ENCODE peak calls at places on chromosomes 6 and 20, in seven cellular contexts. One of them, this sample, is unnamed.
A peak's percentile ranks its signal among the peaks of the same experiment; 100 is the strongest.

GRCh38 chr6:53728570-53729194 is 63.1 kb upstream of the KLHL31 start:
- DNase-seq in right atrium auricular region: no peak
- DNase-seq in breast epithelium: no peak
- DNase-seq in upper lobe of left lung: peak; percentile 51
- DNase-seq in Panc1: no peak
- DNase-seq in neural progenitor cell: peak; percentile 66
- DNase-seq in heart right ventricle: peak; percentile 38
- DNase-seq in this sample: no peak

GRCh38 chr6:47016236-47016635 is 25.9 kb downstream of the ADGRF1 start:
- DNase-seq in right atrium auricular region: no peak
- DNase-seq in upper lobe of left lung: no peak
- DNase-seq in heart right ventricle: no peak
- DNase-seq in breast epithelium: no peak
- DNase-seq in neural progenitor cell: peak; percentile 27
- DNase-seq in Panc1: no peak
- DNase-seq in this sample: no peak

GRCh38 chr6:299050-299980 is 7.0 kb downstream of the DUSP22 start:
- DNase-seq in Panc1: no peak
- DNase-seq in right atrium auricular region: no peak
- DNase-seq in heart right ventricle: no peak
- DNase-seq in neural progenitor cell: no peak
- DNase-seq in upper lobe of left lung: peak; percentile 22
- DNase-seq in breast epithelium: no peak
- DNase-seq in this sample: no peak

GRCh38 chr20:47304287-47304686 is 52.2 kb downstream of the ZMYND8 start:
- DNase-seq in right atrium auricular region: no peak
- DNase-seq in Panc1: no peak
- DNase-seq in upper lobe of left lung: no peak
- DNase-seq in breast epithelium: no peak
- DNase-seq in heart right ventricle: no peak
- DNase-seq in neural progenitor cell: no peak
- DNase-seq in this sample: no peak

GRCh38 chr20:57429579-57430202 is 38.5 kb downstream of the RBM38 start:
- DNase-seq in upper lobe of left lung: peak; percentile 69
- DNase-seq in breast epithelium: no peak
- DNase-seq in neural progenitor cell: no peak
- DNase-seq in right atrium auricular region: no peak
- DNase-seq in Panc1: no peak
- DNase-seq in heart right ventricle: no peak
- DNase-seq in this sample: no peak

GRCh38 chr6:31121131-31121790 is 1.0 kb upstream of the CDSN start:
- DNase-seq in neural progenitor cell: no peak
- DNase-seq in heart right ventricle: no peak
- DNase-seq in Panc1: no peak
- DNase-seq in right atrium auricular region: no peak
- DNase-seq in upper lobe of left lung: no peak
- DNase-seq in breast epithelium: no peak
- DNase-seq in this sample: no peak

GRCh38 chr20:57055345-57055744 is 211.1 kb downstream of the BMP7 start:
- DNase-seq in Panc1: no peak
- DNase-seq in right atrium auricular region: no peak
- DNase-seq in upper lobe of left lung: no peak
- DNase-seq in heart right ventricle: no peak
- DNase-seq in neural progenitor cell: no peak
- DNase-seq in breast epithelium: no peak
- DNase-seq in this sample: no peak

GRCh38 chr20:22411568-22412450 is 172.6 kb downstream of the FOXA2 start:
- DNase-seq in upper lobe of left lung: peak; percentile 54
- DNase-seq in Panc1: no peak
- DNase-seq in breast epithelium: no peak
- DNase-seq in right atrium auricular region: peak; percentile 64
- DNase-seq in heart right ventricle: peak; percentile 9
- DNase-seq in neural progenitor cell: no peak
- DNase-seq in this sample: peak; percentile 37

GRCh38 chr6:166595949-166596348 is 9.5 kb upstream of the RAMACL start:
- DNase-seq in heart right ventricle: no peak
- DNase-seq in neural progenitor cell: no peak
- DNase-seq in Panc1: no peak
- DNase-seq in upper lobe of left lung: no peak
- DNase-seq in breast epithelium: no peak
- DNase-seq in right atrium auricular region: no peak
- DNase-seq in this sample: no peak

GRCh38 chr6:50539441-50539840 is 173.9 kb upstream of the TFAP2D start:
- DNase-seq in upper lobe of left lung: no peak
- DNase-seq in heart right ventricle: no peak
- DNase-seq in Panc1: no peak
- DNase-seq in breast epithelium: no peak
- DNase-seq in neural progenitor cell: no peak
- DNase-seq in right atrium auricular region: no peak
- DNase-seq in this sample: no peak

GRCh38 chr6:132648356-132648755 is 10.6 kb downstream of the TAAR1 start:
- DNase-seq in right atrium auricular region: no peak
- DNase-seq in neural progenitor cell: no peak
- DNase-seq in Panc1: no peak
- DNase-seq in heart right ventricle: no peak
- DNase-seq in upper lobe of left lung: no peak
- DNase-seq in breast epithelium: no peak
- DNase-seq in this sample: peak; percentile 56

DNA sequence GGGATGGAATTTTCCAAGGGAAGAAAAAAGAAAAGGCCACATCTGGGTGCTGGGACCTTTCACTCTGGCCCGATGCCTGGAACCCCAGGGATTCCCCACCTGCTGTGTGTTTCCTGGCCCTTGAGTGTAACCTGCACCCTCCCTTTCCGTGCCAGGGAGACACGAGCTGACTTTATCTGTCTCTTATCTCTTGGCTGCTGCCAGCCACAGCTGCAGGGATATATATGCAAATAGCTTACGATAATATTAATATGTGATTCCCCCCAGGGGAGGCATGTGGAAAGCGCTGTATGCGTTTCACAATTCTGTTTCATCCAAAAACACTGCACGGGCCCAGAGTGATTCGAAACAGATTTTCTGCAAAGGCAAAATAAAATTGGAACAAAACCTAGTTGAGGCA is 1.5 kb downstream of the RIPOR3 start:
- DNase-seq in right atrium auricular region: no peak
- DNase-seq in upper lobe of left lung: peak; percentile 44
- DNase-seq in breast epithelium: no peak
- DNase-seq in heart right ventricle: no peak
- DNase-seq in neural progenitor cell: no peak
- DNase-seq in Panc1: no peak
- DNase-seq in this sample: no peak
- H3K4me3 ChIP-seq in right atrium auricular region: peak overlapping the region; percentile 38
- H3K4me3 ChIP-seq in upper lobe of left lung: peak overlapping the region; percentile 46
- H3K4me3 ChIP-seq in breast epithelium: peak overlapping the region; percentile 53
- H3K4me3 ChIP-seq in heart right ventricle: peak overlapping the region; percentile 45
- H3K4me3 ChIP-seq in neural progenitor cell: no peak overlapping the region
- H3K4me3 ChIP-seq in Panc1: peak overlapping the region; percentile 71
- H3K4me3 ChIP-seq in this sample: no peak overlapping the region

DNA sequence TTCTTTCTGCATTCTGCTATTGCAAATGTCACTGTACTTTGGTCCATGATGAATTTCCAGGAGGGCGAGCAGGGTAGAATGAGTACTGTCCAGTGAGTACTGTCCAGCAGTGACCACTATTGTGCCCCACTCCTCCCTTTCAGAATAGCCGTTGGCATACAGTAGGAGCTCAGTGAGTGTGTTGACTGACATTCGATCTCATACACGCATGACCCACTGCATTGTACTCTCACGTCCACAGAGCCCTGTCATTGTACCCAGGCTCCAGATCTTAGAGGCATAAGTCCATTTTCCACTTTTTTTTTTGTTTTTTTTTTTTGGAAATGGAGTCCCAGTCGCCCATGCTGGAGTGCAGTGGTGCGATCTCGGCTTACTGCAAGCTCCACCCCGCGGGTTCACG is 8.2 kb downstream of the DYNLRB1 start:
- DNase-seq in Panc1: no peak
- DNase-seq in upper lobe of left lung: no peak
- DNase-seq in right atrium auricular region: peak; percentile 32
- DNase-seq in heart right ventricle: no peak
- DNase-seq in breast epithelium: no peak
- DNase-seq in neural progenitor cell: no peak
- DNase-seq in this sample: no peak
- TF ChIP-seq CTCF in Panc1: no peak
- TF ChIP-seq CTCF in upper lobe of left lung: no peak
- TF ChIP-seq CTCF in right atrium auricular region: no peak
- TF ChIP-seq CTCF in heart right ventricle: no peak
- TF ChIP-seq CTCF in breast epithelium: no peak
- TF ChIP-seq CTCF in neural progenitor cell: no peak
- TF ChIP-seq CTCF in this sample: no peak

GRCh38 chr6:26064619-26065257 is 22.5 kb upstream of the HFE start:
- DNase-seq in neural progenitor cell: peak; percentile 60
- DNase-seq in heart right ventricle: no peak
- DNase-seq in upper lobe of left lung: no peak
- DNase-seq in Panc1: no peak
- DNase-seq in breast epithelium: no peak
- DNase-seq in right atrium auricular region: no peak
- DNase-seq in this sample: no peak

GRCh38 chr6:26068036-26068435 is 19.2 kb upstream of the HFE start:
- DNase-seq in breast epithelium: no peak
- DNase-seq in upper lobe of left lung: no peak
- DNase-seq in neural progenitor cell: no peak
- DNase-seq in right atrium auricular region: no peak
- DNase-seq in heart right ventricle: no peak
- DNase-seq in Panc1: no peak
- DNase-seq in this sample: no peak

GRCh38 chr6:26067367-26067766 is 19.9 kb upstream of the HFE start:
- DNase-seq in right atrium auricular region: no peak
- DNase-seq in Panc1: no peak
- DNase-seq in neural progenitor cell: no peak
- DNase-seq in breast epithelium: no peak
- DNase-seq in upper lobe of left lung: no peak
- DNase-seq in heart right ventricle: no peak
- DNase-seq in this sample: no peak

GRCh38 chr6:26071135-26071534 is 16.1 kb upstream of the HFE start:
- DNase-seq in heart right ventricle: no peak
- DNase-seq in neural progenitor cell: no peak
- DNase-seq in Panc1: no peak
- DNase-seq in breast epithelium: no peak
- DNase-seq in right atrium auricular region: peak; percentile 72
- DNase-seq in upper lobe of left lung: no peak
- DNase-seq in this sample: no peak

GRCh38 chr6:26065952-26066380 is 21.3 kb upstream of the HFE start:
- DNase-seq in upper lobe of left lung: peak; percentile 81
- DNase-seq in breast epithelium: peak; percentile 46
- DNase-seq in neural progenitor cell: peak; percentile 78
- DNase-seq in right atrium auricular region: peak; percentile 81
- DNase-seq in Panc1: no peak
- DNase-seq in heart right ventricle: peak; percentile 62
- DNase-seq in this sample: no peak
- H3K4me3 ChIP-seq in upper lobe of left lung: no peak overlapping the region
- H3K4me3 ChIP-seq in breast epithelium: peak overlapping the region; percentile 3
- H3K4me3 ChIP-seq in neural progenitor cell: no peak overlapping the region
- H3K4me3 ChIP-seq in right atrium auricular region: no peak overlapping the region
- H3K4me3 ChIP-seq in Panc1: peak overlapping the region; percentile 57
- H3K4me3 ChIP-seq in heart right ventricle: no peak overlapping the region
- H3K4me3 ChIP-seq in this sample: no peak overlapping the region

GRCh38 chr20:62849431-62849830 is 12.2 kb downstream of the TCFL5 start:
- DNase-seq in upper lobe of left lung: no peak
- DNase-seq in right atrium auricular region: no peak
- DNase-seq in heart right ventricle: no peak
- DNase-seq in neural progenitor cell: no peak
- DNase-seq in breast epithelium: no peak
- DNase-seq in Panc1: no peak
- DNase-seq in this sample: no peak

GRCh38 chr20:62854121-62854520 is 7.5 kb downstream of the TCFL5 start:
- DNase-seq in breast epithelium: no peak
- DNase-seq in heart right ventricle: no peak
- DNase-seq in upper lobe of left lung: no peak
- DNase-seq in neural progenitor cell: no peak
- DNase-seq in Panc1: no peak
- DNase-seq in right atrium auricular region: no peak
- DNase-seq in this sample: no peak

GRCh38 chr20:62852196-62852595 is 9.4 kb downstream of the TCFL5 start:
- DNase-seq in right atrium auricular region: no peak
- DNase-seq in breast epithelium: no peak
- DNase-seq in Panc1: no peak
- DNase-seq in heart right ventricle: no peak
- DNase-seq in neural progenitor cell: no peak
- DNase-seq in upper lobe of left lung: no peak
- DNase-seq in this sample: no peak

GRCh38 chr20:62852841-62853240 is 8.8 kb downstream of the TCFL5 start:
- DNase-seq in heart right ventricle: no peak
- DNase-seq in upper lobe of left lung: no peak
- DNase-seq in neural progenitor cell: no peak
- DNase-seq in right atrium auricular region: no peak
- DNase-seq in Panc1: no peak
- DNase-seq in breast epithelium: no peak
- DNase-seq in this sample: no peak

DNA sequence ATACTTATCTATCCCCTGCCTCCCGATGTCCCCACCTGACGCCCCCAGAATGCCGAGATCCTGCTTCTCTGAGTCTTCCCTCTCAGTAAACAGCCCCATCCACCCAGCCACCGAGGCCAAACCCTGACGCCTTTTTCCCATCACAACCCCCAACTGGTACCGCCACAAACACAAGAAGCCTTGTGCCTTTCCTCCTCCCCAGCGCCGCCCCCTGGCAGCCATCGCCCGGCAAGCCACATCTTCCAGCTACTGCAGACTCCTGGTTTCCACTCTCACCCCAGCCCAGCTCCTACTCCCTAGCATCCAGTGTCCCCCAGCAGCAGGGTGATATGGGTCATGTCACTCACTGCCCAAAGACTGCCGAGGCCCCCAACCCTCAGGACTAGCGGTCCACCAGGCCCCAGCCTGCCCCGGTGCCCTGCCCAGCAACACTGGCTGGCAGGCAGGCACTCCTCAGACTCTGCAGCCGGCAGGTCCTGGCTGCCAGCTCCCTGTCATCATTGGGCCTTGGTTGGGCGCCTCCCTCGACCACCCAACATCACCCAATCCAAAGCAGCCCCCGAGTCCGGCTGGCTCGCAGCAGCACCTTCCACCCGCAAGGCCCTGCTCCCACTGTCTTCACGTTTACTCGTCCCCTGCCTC is 11.2 kb downstream of the TCFL5 start:
- DNase-seq in upper lobe of left lung: no peak
- DNase-seq in breast epithelium: no peak
- DNase-seq in heart right ventricle: no peak
- DNase-seq in right atrium auricular region: no peak
- DNase-seq in Panc1: no peak
- DNase-seq in neural progenitor cell: no peak
- DNase-seq in this sample: no peak
- TF ChIP-seq CTCF in upper lobe of left lung: no peak
- TF ChIP-seq CTCF in breast epithelium: no peak
- TF ChIP-seq CTCF in heart right ventricle: no peak
- TF ChIP-seq CTCF in right atrium auricular region: no peak
- TF ChIP-seq CTCF in Panc1: no peak
- TF ChIP-seq CTCF in neural progenitor cell: peak; percentile 15
- TF ChIP-seq CTCF in this sample: no peak

DNA sequence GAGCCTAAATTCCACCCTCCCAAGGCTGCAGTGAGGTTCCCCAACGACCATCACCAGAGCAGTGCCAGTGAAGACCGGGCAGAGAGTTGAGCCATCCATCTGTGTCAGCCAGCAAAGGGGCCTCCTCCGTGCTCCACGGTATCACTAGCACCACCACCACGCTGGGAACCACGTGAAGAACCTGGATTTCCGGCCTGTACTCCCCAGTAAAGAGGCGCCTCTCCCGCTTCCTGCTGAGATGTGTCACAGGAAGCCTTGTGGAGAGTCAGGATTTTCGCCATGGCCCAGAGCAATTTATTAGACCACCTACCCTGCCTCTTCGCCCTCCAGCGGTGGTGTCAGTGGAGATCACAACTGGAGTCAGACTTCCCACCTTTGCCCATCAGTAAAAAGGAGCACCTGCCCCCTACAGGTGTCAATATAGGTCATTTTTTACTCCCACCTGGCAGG is 28.8 kb downstream of the CPXM1 start:
- DNase-seq in neural progenitor cell: no peak
- DNase-seq in upper lobe of left lung: no peak
- DNase-seq in right atrium auricular region: no peak
- DNase-seq in breast epithelium: no peak
- DNase-seq in heart right ventricle: no peak
- DNase-seq in Panc1: no peak
- DNase-seq in this sample: no peak
- H3K4me3 ChIP-seq in neural progenitor cell: no peak overlapping the region
- H3K4me3 ChIP-seq in upper lobe of left lung: no peak overlapping the region
- H3K4me3 ChIP-seq in right atrium auricular region: no peak overlapping the region
- H3K4me3 ChIP-seq in breast epithelium: no peak overlapping the region
- H3K4me3 ChIP-seq in heart right ventricle: no peak overlapping the region
- H3K4me3 ChIP-seq in Panc1: no peak overlapping the region
- H3K4me3 ChIP-seq in this sample: no peak overlapping the region

This sample was measured in AG09309.